ENCODE peak calls at places on chromosome 2, in five cellular contexts. I is RWPE2; P is HepG2; U is activated naive CD8-positive, alpha-beta T cell treated with anti-CD3 and anti-CD28 coated beads, Interleukin-2, amount 50 U/mL, for 24 hours; O is HCT116. Y is an unnamed sample.

GRCh38 chr2:27914793-27915175 is 24.3 kb downstream of the BABAM2 start:
- ATAC-seq in O (no peak), P (no peak), U (no peak), I (no peak), Y (peak)

GRCh38 chr2:33366473-33366872 is 110.0 kb upstream of the RASGRP3 start:
- ATAC-seq in I (no peak), U (no peak), P (no peak), O (no peak), Y (peak)

GRCh38 chr2:48227617-48228344 is 302.2 kb upstream of the STON1 start:
- ATAC-seq in I (no peak), P (no peak), O (no peak), U (no peak), Y (no peak)

GRCh38 chr2:45676088-45676487 is 24.6 kb downstream of the PRKCE start:
- ATAC-seq in P (no peak), O (no peak), U (no peak), I (no peak), Y (no peak)

GRCh38 chr2:174836345-174836999 is 72.2 kb upstream of the CHRNA1 start:
- ATAC-seq in U (peak), O (peak), P (no peak), I (peak), Y (no peak)

GRCh38 chr2:144183744-144184143 is 336.2 kb downstream of the ZEB2 start:
- ATAC-seq in I (no peak), U (peak), O (no peak), P (no peak), Y (peak)

GRCh38 chr2:149383340-149383739 is 53.0 kb downstream of the LYPD6 start:
- ATAC-seq in O (no peak), I (peak), P (no peak), U (no peak), Y (peak)

GRCh38 chr2:224532931-224533330 is 52.2 kb downstream of the CUL3 start:
- ATAC-seq in I (no peak), O (no peak), U (no peak), P (no peak), Y (peak)

GRCh38 chr2:134774786-134775641 is 56.2 kb upstream of the TMEM163 start:
- ATAC-seq in U (peak), I (peak), P (no peak), O (peak), Y (no peak)

GRCh38 chr2:213098612-213099011 is 52.8 kb downstream of the IKZF2 start:
- ATAC-seq in P (no peak), U (no peak), O (no peak), I (no peak), Y (no peak)

Y was measured in activated T-helper 17 cell treated with anti-CD3 and anti-CD28 coated beads, Interleukin-2, amount 50 U/mL, for 72 hours.